ENCODE peak calls at places on chromosomes 16 and 17, in six cellular contexts. E is Caco-2; S is stimulated activated CD4-positive, alpha-beta T cell treated with anti-CD3 and anti-CD28 coated beads, Interleukin-1b, Interleukin-23, amount 100 ng/mL, for 1 hour; G is neural crest cell; F is HS-5; C is activated CD4-positive, alpha-beta T cell treated with anti-CD3 and anti-CD28 coated beads, Interleukin-2, amount 50 U/mL, for 1 hour. L is an unnamed sample.

GRCh38 chr16:54194008-54194731 is 92.4 kb downstream of the IRX3 start:
- DNase-seq in F (no peak), C (no peak), S (no peak), G (no peak), E (no peak), L (peak; percentile 58)

GRCh38 chr17:17416400-17417360 is 60.1 kb upstream of the MED9 start:
- DNase-seq in S (no peak), G (no peak), E (no peak), F (no peak), C (no peak), L (peak; percentile 70)

GRCh38 chr17:34414338-34414737 is 51.3 kb upstream of the CCL1 start:
- DNase-seq in G (no peak), S (no peak), E (no peak), C (no peak), F (no peak), L (no peak)

GRCh38 chr17:63425478-63425877 is 20.6 kb downstream of the CYB561 start:
- DNase-seq in C (peak; percentile 66), S (peak; percentile 45), G (peak; percentile 78), F (peak; percentile 54), E (peak; percentile 76), L (peak; percentile 85)

GRCh38 chr17:31807846-31808245 is 51.2 kb downstream of the COPRS start:
- DNase-seq in C (no peak), S (no peak), E (no peak), G (no peak), F (no peak), L (no peak)

GRCh38 chr16:78524066-78524595 is 424.7 kb downstream of the WWOX start:
- DNase-seq in E (no peak), G (no peak), F (no peak), S (no peak), C (no peak), L (no peak)

GRCh38 chr17:42787266-42787665 is 6.9 kb downstream of the WNK4 start:
- DNase-seq in F (no peak), E (no peak), S (no peak), C (no peak), G (no peak), L (no peak)

GRCh38 chr16:76729525-76729924 is 452.3 kb downstream of the CNTNAP4 start:
- DNase-seq in S (no peak), G (no peak), E (peak; percentile 46), F (no peak), C (no peak), L (no peak)

GRCh38 chr16:70808371-70808770 is 7.4 kb upstream of the VAC14 start:
- DNase-seq in E (no peak), C (no peak), G (no peak), S (no peak), F (no peak), L (no peak)

GRCh38 chr17:79485399-79485985 is 125.4 kb downstream of the RBFOX3 start:
- DNase-seq in F (no peak), G (no peak), S (no peak), C (no peak), E (no peak), L (no peak)

GRCh38 chr17:16300554-16300953 is 52.7 kb downstream of the CENPV start:
- DNase-seq in C (no peak), S (no peak), E (no peak), G (no peak), F (no peak), L (no peak)

GRCh38 chr16:80968386-80969113 is 38.1 kb downstream of the CMC2 start:
- DNase-seq in G (no peak), F (no peak), S (no peak), E (no peak), C (no peak), L (peak; percentile 21)

GRCh38 chr17:77436058-77436442 is 295.3 kb downstream of the SEC14L1 start:
- DNase-seq in G (no peak), S (no peak), F (no peak), E (no peak), C (no peak), L (no peak)

GRCh38 chr17:39867084-39867890 is 715 bp upstream of the ZPBP2 start:
- DNase-seq in S (no peak), G (no peak), C (peak; percentile 53), E (no peak), F (no peak), L (no peak)

GRCh38 chr17:49482144-49482817 is 12.8 kb upstream of the NGFR start:
- DNase-seq in C (no peak), S (no peak), F (no peak), G (no peak), E (no peak), L (peak; percentile 55)

GRCh38 chr17:64658931-64659330 is 3.2 kb downstream of the SMURF2 start:
- DNase-seq in C (no peak), S (no peak), F (no peak), G (no peak), E (no peak), L (no peak)

GRCh38 chr17:81462506-81463125 is 50.0 kb downstream of the ACTG1 start:
- DNase-seq in C (no peak), E (no peak), S (no peak), F (no peak), G (no peak), L (no peak)

GRCh38 chr16:4846503-4846900 is 586 bp downstream of the GLYR1 start:
- DNase-seq in C (peak; percentile 26), G (peak; percentile 16), S (no peak), F (no peak), E (peak; percentile 52), L (peak; percentile 62)

GRCh38 chr17:48555616-48556533 is 11.0 kb upstream of the HOXB2 start:
- DNase-seq in F (no peak), C (no peak), S (no peak), E (no peak), G (no peak), L (peak; percentile 33)

GRCh38 chr17:30920282-30920681 is 1.5 kb upstream of the ADAP2 start:
- DNase-seq in S (no peak), F (no peak), E (no peak), G (no peak), C (no peak), L (no peak)

GRCh38 chr16:86872126-86872525 is 293.8 kb downstream of the FOXL1 start:
- DNase-seq in S (no peak), F (no peak), G (no peak), C (no peak), E (no peak), L (no peak)

GRCh38 chr17:78674156-78674555 is 97.0 kb upstream of the DNAH17 start:
- DNase-seq in E (no peak), C (no peak), S (no peak), F (no peak), G (no peak), L (no peak)

L was measured in AG08395.